ENCODE peak calls at places on chromosomes 12 and 14, in five cellular contexts. X is glutamatergic neuron, Q is IMR-90, U is Calu3, A is heart right ventricle. P is an unnamed sample.

GRCh38 chr12:123149828-123150272 is 1.0 kb downstream of the PITPNM2 start:
- DNase-seq in A (no peak), Q (no peak), X (no peak), U (no peak), P (no peak)

GRCh38 chr12:90908465-90908864 is 46.5 kb downstream of the CCER1 start:
- DNase-seq in A (no peak), U (no peak), X (no peak), Q (peak; percentile 83), P (no peak)

GRCh38 chr12:104669851-104670337 is 213.1 kb downstream of the CHST11 start:
- DNase-seq in Q (peak; percentile 35), U (no peak), X (no peak), A (peak; percentile 42), P (no peak)

GRCh38 chr14:44962573-44963528 is 861 bp downstream of the TOGARAM1 start:
- DNase-seq in U (peak; percentile 38), X (peak; percentile 48), Q (peak; percentile 54), A (peak; percentile 60), P (peak; percentile 31)

GRCh38 chr12:56593909-56594621 is 36.1 kb downstream of the BAZ2A start:
- DNase-seq in Q (peak; percentile 81), A (no peak), X (peak; percentile 73), U (peak; percentile 67), P (peak; percentile 68)

GRCh38 chr14:68306934-68307758 is 485.7 kb downstream of the ZFP36L1 start:
- DNase-seq in U (peak; percentile 87), A (no peak), X (no peak), Q (peak; percentile 51), P (no peak)

GRCh38 chr14:78157855-78158436 is 12.2 kb upstream of the NRXN3 start:
- DNase-seq in U (peak; percentile 51), Q (peak; percentile 1), X (no peak), A (peak; percentile 15), P (peak; percentile 65)

GRCh38 chr12:124651508-124652273 is 84.3 kb upstream of the NCOR2 start:
- DNase-seq in X (no peak), A (no peak), U (no peak), Q (no peak), P (no peak)

GRCh38 chr12:51911307-51911706 is 4.0 kb downstream of the ACVRL1 start:
- DNase-seq in X (no peak), U (no peak), A (no peak), Q (no peak), P (no peak)

GRCh38 chr12:51914034-51914923 is 7.0 kb downstream of the ACVRL1 start:
- DNase-seq in X (no peak), A (peak; percentile 40), Q (no peak), U (no peak), P (no peak)

GRCh38 chr12:51915003-51915625 is 7.8 kb downstream of the ACVRL1 start:
- DNase-seq in A (no peak), Q (no peak), X (no peak), U (no peak), P (no peak)

GRCh38 chr12:51911788-51912711 is 4.7 kb downstream of the ACVRL1 start:
- DNase-seq in X (no peak), U (peak; percentile 17), A (peak; percentile 61), Q (peak; percentile 50), P (no peak)

GRCh38 chr12:51913071-51914033 is 6.0 kb downstream of the ACVRL1 start:
- DNase-seq in X (no peak), U (no peak), Q (no peak), A (no peak), P (no peak)
- TF ChIP-seq CTCF in X (no peak), U (no peak), Q (peak; percentile 4), A (no peak), P (no peak)

DNA sequence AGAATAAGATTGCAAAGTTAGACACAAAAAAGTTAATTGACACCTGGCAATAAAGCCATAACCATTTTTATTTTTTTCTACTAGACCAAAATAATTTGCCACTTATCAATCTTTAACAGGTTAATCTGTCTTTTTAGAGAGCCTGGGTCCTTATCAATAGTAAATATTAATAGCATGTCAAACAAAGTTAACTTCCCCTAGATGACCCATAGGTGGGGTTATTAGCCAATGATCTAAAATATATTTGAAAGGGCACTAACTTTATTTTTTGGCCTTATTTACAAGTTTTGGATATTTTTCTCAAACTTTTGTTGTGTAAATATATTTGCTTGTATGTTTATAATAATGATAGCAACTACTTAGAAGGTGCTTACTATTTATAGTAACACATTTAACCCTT is 3.9 kb downstream of the ANKRD33 start:
- DNase-seq in X (no peak), U (no peak), A (no peak), Q (peak; percentile 31), P (no peak)
- TF ChIP-seq CTCF in X (peak; percentile 58), U (no peak), A (no peak), Q (peak; percentile 54), P (peak; percentile 68)

DNA sequence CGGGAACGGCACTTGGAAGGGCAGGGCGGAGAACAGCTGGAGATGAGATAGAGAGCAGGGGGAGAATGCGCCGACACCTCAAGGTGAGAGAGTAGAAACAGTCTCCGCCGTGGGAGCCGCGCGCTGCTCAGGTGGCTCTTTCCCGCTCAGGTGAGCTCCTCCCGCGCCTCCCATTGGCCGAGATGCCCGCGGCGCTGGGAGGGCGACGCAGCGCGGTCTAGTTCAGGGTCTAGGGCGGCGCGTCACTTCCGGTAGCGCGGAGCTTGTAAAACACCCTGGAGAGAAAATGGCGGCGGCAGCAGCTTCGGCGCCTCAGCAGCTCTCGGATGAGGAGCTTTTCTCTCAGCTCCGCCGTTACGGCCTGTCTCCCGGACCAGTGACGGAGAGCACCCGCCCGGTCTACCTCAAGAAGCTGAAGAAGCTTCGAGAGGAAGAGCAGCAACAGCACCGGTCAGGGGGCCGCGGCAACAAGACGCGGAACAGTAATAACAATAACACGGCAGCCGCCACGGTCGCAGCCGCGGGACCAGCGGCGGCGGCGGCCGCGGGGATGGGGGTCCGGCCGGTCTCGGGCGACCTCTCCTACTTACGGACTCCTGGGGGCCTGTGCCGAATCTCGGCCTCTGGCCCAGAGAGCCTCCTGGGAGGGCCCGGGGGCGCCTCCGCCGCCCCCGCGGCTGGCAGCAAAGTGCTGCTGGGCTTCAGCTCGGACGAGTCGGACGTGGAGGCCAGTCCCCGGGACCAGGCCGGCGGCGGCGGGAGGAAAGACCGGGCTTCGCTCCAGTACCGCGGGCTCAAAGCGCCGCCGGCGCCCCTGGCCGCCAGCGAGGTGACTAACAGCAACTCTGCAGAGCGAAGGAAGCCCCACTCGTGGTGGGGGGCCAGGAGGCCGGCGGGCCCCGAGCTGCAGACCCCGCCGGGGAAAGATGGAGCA is at the start of gene LEMD3:
- DNase-seq in X (peak; percentile 91), A (peak; percentile 90), U (peak; percentile 97), Q (peak; percentile 85), P (peak; percentile 93)
- TF ChIP-seq CTCF in X (no peak), A (no peak), U (no peak), Q (peak; percentile 0), P (no peak)

GRCh38 chr14:93206793-93207467 is at the start of the genes GON7 and UBR7:
- DNase-seq in X (peak; percentile 96), A (peak; percentile 94), U (peak; percentile 97), Q (peak; percentile 96), P (peak; percentile 94)
- TF ChIP-seq CTCF in X (no peak), A (no peak), U (no peak), Q (peak; percentile 44), P (peak; percentile 10)

DNA sequence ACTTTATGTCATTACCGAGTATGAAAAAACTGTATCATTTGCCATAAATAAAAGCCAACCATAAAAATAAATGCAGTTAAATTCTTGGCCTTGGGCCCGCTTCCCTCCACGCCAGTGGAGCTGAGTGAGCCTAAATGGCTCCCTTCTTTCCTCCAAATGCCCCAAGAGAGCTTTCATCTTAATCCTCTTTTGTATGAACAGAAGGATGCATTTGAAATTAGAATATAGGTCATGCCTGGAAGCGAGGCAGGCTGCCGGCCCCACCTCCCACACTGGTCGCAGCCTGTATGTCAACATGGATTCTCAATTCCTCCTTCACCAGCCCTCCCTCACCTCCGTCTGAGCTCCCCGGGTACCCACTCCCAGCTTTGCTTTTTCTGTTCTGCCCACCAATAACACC is 245.7 kb downstream of the SLC15A4 start:
- DNase-seq in Q (no peak), X (no peak), A (no peak), U (no peak), P (no peak)
- TF ChIP-seq CTCF in Q (no peak), X (no peak), A (no peak), U (no peak), P (no peak)

DNA sequence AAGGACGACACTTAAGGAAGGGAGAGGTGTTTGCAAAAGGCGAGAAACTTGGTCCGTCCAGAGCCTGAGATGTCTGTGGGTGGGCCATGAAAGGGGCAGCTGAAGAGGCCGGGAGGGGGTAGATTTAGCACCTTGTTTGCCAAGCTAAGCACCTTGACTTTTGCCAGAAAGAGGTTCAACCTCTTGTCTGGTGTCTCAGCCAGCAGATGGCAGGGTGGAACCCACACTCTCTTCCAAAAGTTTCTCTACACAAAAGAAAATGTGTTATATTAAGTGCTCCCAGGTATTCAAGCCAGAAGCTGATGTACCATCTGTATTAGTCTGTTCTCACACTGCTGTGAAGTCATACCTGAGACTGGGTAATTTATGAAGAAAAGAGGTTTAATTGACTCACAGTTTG is 69.9 kb downstream of the SUDS3 start:
- DNase-seq in X (no peak), U (no peak), A (no peak), Q (no peak), P (no peak)
- TF ChIP-seq CTCF in X (no peak), U (no peak), A (no peak), Q (no peak), P (no peak)

GRCh38 chr12:62802981-62803380 is 132.0 kb downstream of the PPM1H start:
- DNase-seq in Q (peak; percentile 37), U (no peak), X (no peak), A (no peak), P (no peak)
- TF ChIP-seq CTCF in Q (peak; percentile 44), U (no peak), X (no peak), A (no peak), P (no peak)

GRCh38 chr12:19780460-19780859 is 341.2 kb downstream of the AEBP2 start:
- DNase-seq in X (no peak), Q (no peak), A (no peak), U (no peak), P (no peak)

GRCh38 chr12:19778111-19778688 is 338.9 kb downstream of the AEBP2 start:
- DNase-seq in X (no peak), Q (peak; percentile 56), U (no peak), A (no peak), P (no peak)

GRCh38 chr12:19775241-19775640 is 335.9 kb downstream of the AEBP2 start:
- DNase-seq in X (no peak), Q (no peak), A (no peak), U (no peak), P (no peak)

GRCh38 chr12:19779393-19780056 is 340.2 kb downstream of the AEBP2 start:
- DNase-seq in U (no peak), Q (no peak), X (peak; percentile 22), A (peak; percentile 22), P (no peak)

GRCh38 chr12:19778822-19779221 is 339.5 kb downstream of the AEBP2 start:
- DNase-seq in Q (no peak), A (no peak), U (no peak), X (no peak), P (no peak)
- TF ChIP-seq CTCF in Q (no peak), A (no peak), U (no peak), X (no peak), P (no peak)